ENCODE peak calls at places on chromosome 5, in eight cellular contexts. One of them, this sample, is unnamed.

GRCh38 chr5:74316064-74316586 is 324.4 kb downstream of the ENC1 start:
- DNase-seq in M059J: peak; percentile 100
- DNase-seq in T-helper 2 cell: no peak
- DNase-seq in SJSA1: peak; percentile 95
- DNase-seq in NCI-H2029: peak; percentile 63
- DNase-seq in WERI-Rb-1: peak; percentile 51
- DNase-seq in NCI-H460: peak; percentile 11
- DNase-seq in NCI-H524 treated with DMSO at 0.1 percent for 48 hours: peak; percentile 69
- DNase-seq in this sample: peak; percentile 75

GRCh38 chr5:32130865-32131264 is 43.3 kb downstream of the GOLPH3 start:
- DNase-seq in M059J: no peak
- DNase-seq in T-helper 2 cell: no peak
- DNase-seq in SJSA1: no peak
- DNase-seq in NCI-H2029: no peak
- DNase-seq in WERI-Rb-1: no peak
- DNase-seq in NCI-H460: no peak
- DNase-seq in NCI-H524 treated with DMSO at 0.1 percent for 48 hours: no peak
- DNase-seq in this sample: no peak

GRCh38 chr5:154865466-154866184 is 7.2 kb downstream of the CNOT8 start:
- DNase-seq in M059J: no peak
- DNase-seq in T-helper 2 cell: no peak
- DNase-seq in SJSA1: no peak
- DNase-seq in NCI-H2029: no peak
- DNase-seq in WERI-Rb-1: no peak
- DNase-seq in NCI-H460: no peak
- DNase-seq in NCI-H524 treated with DMSO at 0.1 percent for 48 hours: no peak
- DNase-seq in this sample: no peak

GRCh38 chr5:86780018-86780417 is 162.3 kb downstream of the COX7C start:
- DNase-seq in M059J: no peak
- DNase-seq in T-helper 2 cell: no peak
- DNase-seq in SJSA1: no peak
- DNase-seq in NCI-H2029: no peak
- DNase-seq in WERI-Rb-1: no peak
- DNase-seq in NCI-H460: no peak
- DNase-seq in NCI-H524 treated with DMSO at 0.1 percent for 48 hours: no peak
- DNase-seq in this sample: no peak

GRCh38 chr5:33297760-33298216 is 143.0 kb upstream of the TARS1 start:
- DNase-seq in M059J: no peak
- DNase-seq in T-helper 2 cell: no peak
- DNase-seq in SJSA1: no peak
- DNase-seq in NCI-H2029: no peak
- DNase-seq in WERI-Rb-1: no peak
- DNase-seq in NCI-H460: no peak
- DNase-seq in NCI-H524 treated with DMSO at 0.1 percent for 48 hours: no peak
- DNase-seq in this sample: no peak

GRCh38 chr5:59873113-59873512 is 20.4 kb downstream of the PDE4D start:
- DNase-seq in M059J: peak; percentile 91
- DNase-seq in T-helper 2 cell: no peak
- DNase-seq in SJSA1: peak; percentile 66
- DNase-seq in NCI-H2029: no peak
- DNase-seq in WERI-Rb-1: no peak
- DNase-seq in NCI-H460: no peak
- DNase-seq in NCI-H524 treated with DMSO at 0.1 percent for 48 hours: no peak
- DNase-seq in this sample: no peak

GRCh38 chr5:132103380-132103951 is 29.9 kb downstream of the CSF2 start:
- DNase-seq in M059J: peak; percentile 97
- DNase-seq in T-helper 2 cell: peak; percentile 83
- DNase-seq in SJSA1: peak; percentile 94
- DNase-seq in NCI-H2029: peak; percentile 31
- DNase-seq in WERI-Rb-1: no peak
- DNase-seq in NCI-H460: peak; percentile 51
- DNase-seq in NCI-H524 treated with DMSO at 0.1 percent for 48 hours: no peak
- DNase-seq in this sample: peak; percentile 90

GRCh38 chr5:9042241-9042640 is 503.6 kb downstream of the SEMA5A start:
- DNase-seq in M059J: no peak
- DNase-seq in T-helper 2 cell: no peak
- DNase-seq in SJSA1: no peak
- DNase-seq in NCI-H2029: no peak
- DNase-seq in WERI-Rb-1: no peak
- DNase-seq in NCI-H460: no peak
- DNase-seq in NCI-H524 treated with DMSO at 0.1 percent for 48 hours: no peak
- DNase-seq in this sample: no peak

GRCh38 chr5:16702964-16703363 is 86.2 kb upstream of the RETREG1 start:
- DNase-seq in M059J: no peak
- DNase-seq in T-helper 2 cell: no peak
- DNase-seq in SJSA1: no peak
- DNase-seq in NCI-H2029: no peak
- DNase-seq in WERI-Rb-1: no peak
- DNase-seq in NCI-H460: no peak
- DNase-seq in NCI-H524 treated with DMSO at 0.1 percent for 48 hours: no peak
- DNase-seq in this sample: no peak

GRCh38 chr5:34534237-34535108 is 121.7 kb upstream of the RAI14 start:
- DNase-seq in M059J: peak; percentile 88
- DNase-seq in T-helper 2 cell: no peak
- DNase-seq in SJSA1: peak; percentile 45
- DNase-seq in NCI-H2029: no peak
- DNase-seq in WERI-Rb-1: no peak
- DNase-seq in NCI-H460: no peak
- DNase-seq in NCI-H524 treated with DMSO at 0.1 percent for 48 hours: no peak
- DNase-seq in this sample: no peak

GRCh38 chr5:82760856-82761255 is 316.3 kb downstream of the TMEM167A start:
- DNase-seq in M059J: no peak
- DNase-seq in T-helper 2 cell: no peak
- DNase-seq in SJSA1: no peak
- DNase-seq in NCI-H2029: no peak
- DNase-seq in WERI-Rb-1: no peak
- DNase-seq in NCI-H460: no peak
- DNase-seq in NCI-H524 treated with DMSO at 0.1 percent for 48 hours: no peak
- DNase-seq in this sample: no peak

GRCh38 chr5:111385970-111386831 is 126.1 kb downstream of the STARD4 start:
- DNase-seq in M059J: no peak
- DNase-seq in T-helper 2 cell: no peak
- DNase-seq in SJSA1: no peak
- DNase-seq in NCI-H2029: no peak
- DNase-seq in WERI-Rb-1: peak; percentile 60
- DNase-seq in NCI-H460: no peak
- DNase-seq in NCI-H524 treated with DMSO at 0.1 percent for 48 hours: no peak
- DNase-seq in this sample: no peak

GRCh38 chr5:142860291-142860690 is 90.1 kb downstream of the ARHGAP26 start:
- DNase-seq in M059J: no peak
- DNase-seq in T-helper 2 cell: no peak
- DNase-seq in SJSA1: no peak
- DNase-seq in NCI-H2029: no peak
- DNase-seq in WERI-Rb-1: no peak
- DNase-seq in NCI-H460: no peak
- DNase-seq in NCI-H524 treated with DMSO at 0.1 percent for 48 hours: no peak
- DNase-seq in this sample: no peak

GRCh38 chr5:11905209-11905608 is 963 bp upstream of the CTNND2 start:
- DNase-seq in M059J: no peak
- DNase-seq in T-helper 2 cell: no peak
- DNase-seq in SJSA1: no peak
- DNase-seq in NCI-H2029: no peak
- DNase-seq in WERI-Rb-1: no peak
- DNase-seq in NCI-H460: no peak
- DNase-seq in NCI-H524 treated with DMSO at 0.1 percent for 48 hours: no peak
- DNase-seq in this sample: no peak

GRCh38 chr5:173075137-173075868 is 19.2 kb downstream of the CREBRF start:
- DNase-seq in M059J: no peak
- DNase-seq in T-helper 2 cell: no peak
- DNase-seq in SJSA1: no peak
- DNase-seq in NCI-H2029: no peak
- DNase-seq in WERI-Rb-1: no peak
- DNase-seq in NCI-H460: no peak
- DNase-seq in NCI-H524 treated with DMSO at 0.1 percent for 48 hours: no peak
- DNase-seq in this sample: no peak

GRCh38 chr5:59845733-59846132 is 47.8 kb downstream of the PDE4D start:
- DNase-seq in M059J: peak; percentile 63
- DNase-seq in T-helper 2 cell: no peak
- DNase-seq in SJSA1: no peak
- DNase-seq in NCI-H2029: no peak
- DNase-seq in WERI-Rb-1: no peak
- DNase-seq in NCI-H460: no peak
- DNase-seq in NCI-H524 treated with DMSO at 0.1 percent for 48 hours: no peak
- DNase-seq in this sample: no peak

GRCh38 chr5:137669796-137670195 is 66.1 kb downstream of the KLHL3 start:
- DNase-seq in M059J: no peak
- DNase-seq in T-helper 2 cell: no peak
- DNase-seq in SJSA1: no peak
- DNase-seq in NCI-H2029: no peak
- DNase-seq in WERI-Rb-1: no peak
- DNase-seq in NCI-H460: no peak
- DNase-seq in NCI-H524 treated with DMSO at 0.1 percent for 48 hours: no peak
- DNase-seq in this sample: no peak

GRCh38 chr5:6724321-6724929 is 11.2 kb downstream of the TENT4A start:
- DNase-seq in M059J: no peak
- DNase-seq in T-helper 2 cell: no peak
- DNase-seq in SJSA1: no peak
- DNase-seq in NCI-H2029: no peak
- DNase-seq in WERI-Rb-1: no peak
- DNase-seq in NCI-H460: no peak
- DNase-seq in NCI-H524 treated with DMSO at 0.1 percent for 48 hours: no peak
- DNase-seq in this sample: no peak

GRCh38 chr5:31364881-31365636 is 166.8 kb downstream of the DROSHA start:
- DNase-seq in M059J: peak; percentile 80
- DNase-seq in T-helper 2 cell: no peak
- DNase-seq in SJSA1: no peak
- DNase-seq in NCI-H2029: no peak
- DNase-seq in WERI-Rb-1: no peak
- DNase-seq in NCI-H460: no peak
- DNase-seq in NCI-H524 treated with DMSO at 0.1 percent for 48 hours: no peak
- DNase-seq in this sample: no peak

GRCh38 chr5:118224546-118224945 is 763.8 kb downstream of the DTWD2 start:
- DNase-seq in M059J: no peak
- DNase-seq in T-helper 2 cell: no peak
- DNase-seq in SJSA1: no peak
- DNase-seq in NCI-H2029: no peak
- DNase-seq in WERI-Rb-1: no peak
- DNase-seq in NCI-H460: no peak
- DNase-seq in NCI-H524 treated with DMSO at 0.1 percent for 48 hours: no peak
- DNase-seq in this sample: no peak

GRCh38 chr5:40486437-40487270 is 193.1 kb upstream of the PTGER4 start:
- DNase-seq in M059J: peak; percentile 82
- DNase-seq in T-helper 2 cell: peak; percentile 58
- DNase-seq in SJSA1: no peak
- DNase-seq in NCI-H2029: no peak
- DNase-seq in WERI-Rb-1: no peak
- DNase-seq in NCI-H460: no peak
- DNase-seq in NCI-H524 treated with DMSO at 0.1 percent for 48 hours: no peak
- DNase-seq in this sample: peak; percentile 20